ENCODE peak calls at places on chromosome 18, in five cellular contexts. C is K562, N is HepG2, Z is GM12878, W is H1. U is an unnamed sample.

GRCh38 chr18:63063171-63063570 is 256.4 kb downstream of the BCL2 start:
- DNase-seq in Z (no peak), W (no peak), C (no peak), N (no peak), U (no peak)

GRCh38 chr18:77906103-77906502 is 656.5 kb downstream of the GALR1 start:
- DNase-seq in Z (no peak), W (no peak), C (no peak), N (no peak), U (no peak)

GRCh38 chr18:39414009-39414700 is 1848.6 kb upstream of the CELF4 start:
- DNase-seq in N (no peak), C (no peak), W (no peak), Z (no peak), U (peak; percentile 7)

GRCh38 chr18:79518028-79518682 is 122.4 kb downstream of the NFATC1 start:
- DNase-seq in N (no peak), Z (no peak), C (no peak), W (no peak), U (no peak)

GRCh38 chr18:77147418-77147852 is 14.9 kb upstream of the MBP start:
- DNase-seq in Z (no peak), N (no peak), C (no peak), W (no peak), U (no peak)

GRCh38 chr18:50559750-50560680 is at the start of gene MAPK4:
- DNase-seq in N (no peak), Z (no peak), C (peak; percentile 74), W (peak; percentile 64), U (no peak)

GRCh38 chr18:76457475-76457874 is 37.6 kb downstream of the ZNF516 start:
- DNase-seq in W (peak; percentile 23), N (no peak), Z (no peak), C (no peak), U (no peak)

GRCh38 chr18:45617284-45617683 is 2.0 kb downstream of the SLC14A2 start:
- DNase-seq in N (no peak), Z (no peak), W (no peak), C (no peak), U (peak; percentile 42)

GRCh38 chr18:213505-213904 is 54.3 kb downstream of the THOC1 start:
- DNase-seq in C (no peak), Z (no peak), N (no peak), W (no peak), U (no peak)

GRCh38 chr18:35060092-35060491 is 18.9 kb downstream of the MAPRE2 start:
- DNase-seq in N (no peak), C (no peak), Z (no peak), W (no peak), U (no peak)

GRCh38 chr18:66795011-66795410 is 191.1 kb upstream of the CDH19 start:
- DNase-seq in C (no peak), W (no peak), N (no peak), Z (no peak), U (no peak)

GRCh38 chr18:34921811-34922385 is 119.3 kb upstream of the MAPRE2 start:
- DNase-seq in Z (no peak), W (no peak), C (no peak), N (no peak), U (no peak)

GRCh38 chr18:58351776-58352175 is 277.1 kb downstream of the ALPK2 start:
- DNase-seq in C (no peak), W (no peak), N (no peak), Z (no peak), U (no peak)

GRCh38 chr18:35045121-35045520 is 3.9 kb downstream of the MAPRE2 start:
- DNase-seq in C (no peak), Z (no peak), W (no peak), N (no peak), U (no peak)

GRCh38 chr18:51767293-51767692 is 569.8 kb upstream of the MEX3C start:
- DNase-seq in C (no peak), W (no peak), N (no peak), Z (no peak), U (no peak)

GRCh38 chr18:7941533-7941932 is 374.4 kb downstream of the PTPRM start:
- DNase-seq in C (no peak), N (no peak), W (no peak), Z (no peak), U (peak; percentile 83)

GRCh38 chr18:78561757-78562445 is 417.7 kb upstream of the SALL3 start:
- DNase-seq in N (no peak), W (no peak), C (no peak), Z (no peak), U (no peak)

GRCh38 chr18:55136864-55137263 is 177.6 kb upstream of the CCDC68 start:
- DNase-seq in C (no peak), Z (no peak), N (no peak), W (no peak), U (no peak)

GRCh38 chr18:73891572-73892421 is 255.8 kb downstream of the FBXO15 start:
- DNase-seq in W (peak; percentile 77), Z (no peak), C (no peak), N (no peak), U (no peak)
- TF ChIP-seq MAX in W (peak; percentile 96), Z (no peak), C (no peak), N (no peak), U (no peak)

GRCh38 chr18:22005191-22005824 is 164.1 kb upstream of the GATA6 start:
- DNase-seq in W (no peak), Z (no peak), N (no peak), C (no peak), U (no peak)
- TF ChIP-seq HDAC2 in W (no peak), Z (no peak), N (no peak), C (no peak), U (no peak)

DNA sequence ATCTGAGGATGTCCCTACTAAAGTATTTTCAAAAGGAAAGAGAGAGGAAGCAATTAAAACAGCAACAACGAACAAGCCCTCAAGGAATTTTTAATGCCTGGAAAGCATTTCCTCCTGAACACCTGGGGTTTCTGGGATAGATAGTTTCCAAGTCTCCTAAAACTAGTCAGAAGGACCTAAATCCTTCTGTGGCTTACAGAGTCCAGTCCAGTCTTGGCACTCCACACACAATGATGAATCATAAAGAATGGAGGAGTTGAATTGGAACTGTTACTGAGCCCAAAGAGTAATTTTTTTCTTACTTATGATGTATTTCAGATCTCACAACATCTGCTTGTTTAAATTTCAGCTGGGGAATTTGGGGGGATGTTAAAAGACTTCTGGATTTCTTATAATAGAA is 144.6 kb upstream of the SETBP1 start:
- DNase-seq in Z (no peak), N (no peak), C (no peak), W (no peak), U (no peak)
- TF ChIP-seq MAX in Z (no peak), N (no peak), C (no peak), W (no peak), U (no peak)

DNA sequence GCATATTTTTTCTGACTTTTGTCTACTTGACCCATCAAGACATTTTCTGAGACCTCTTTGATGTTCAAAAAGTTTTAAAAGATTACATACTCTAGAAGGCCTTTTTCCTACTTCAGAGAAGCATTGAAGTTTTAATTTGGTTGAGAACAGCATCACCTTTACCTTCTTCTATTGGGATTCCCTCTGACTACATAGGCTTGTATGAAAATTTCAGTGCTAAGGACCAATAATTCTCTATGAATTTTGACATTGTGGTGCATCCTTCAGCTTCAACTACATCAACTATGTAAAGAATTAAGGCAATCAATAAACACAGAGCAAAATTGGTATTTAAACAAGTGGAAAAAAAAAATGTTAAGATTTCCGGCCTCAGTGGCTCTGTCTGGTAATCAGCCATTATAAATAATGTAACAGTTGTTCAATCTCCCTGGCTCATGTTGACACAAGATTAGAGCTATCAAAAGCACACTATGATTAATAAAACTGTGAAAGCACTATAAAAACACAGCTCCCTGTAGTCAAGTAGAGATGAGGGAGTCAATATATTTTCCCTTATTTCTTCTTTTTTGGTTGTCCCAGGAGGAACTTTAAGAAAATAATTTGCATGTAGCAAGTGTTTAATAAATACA is 627.0 kb upstream of the SYT4 start:
- DNase-seq in W (no peak), Z (no peak), C (no peak), N (no peak), U (no peak)
- TF ChIP-seq HDAC2 in W (no peak), Z (no peak), C (no peak), N (no peak), U (no peak)

GRCh38 chr18:31835528-31836138 is 75.0 kb upstream of the SLC25A52 start:
- DNase-seq in Z (no peak), C (no peak), N (no peak), W (no peak), U (no peak)
- TF ChIP-seq MAX in Z (no peak), C (no peak), N (no peak), W (no peak), U (no peak)

DNA sequence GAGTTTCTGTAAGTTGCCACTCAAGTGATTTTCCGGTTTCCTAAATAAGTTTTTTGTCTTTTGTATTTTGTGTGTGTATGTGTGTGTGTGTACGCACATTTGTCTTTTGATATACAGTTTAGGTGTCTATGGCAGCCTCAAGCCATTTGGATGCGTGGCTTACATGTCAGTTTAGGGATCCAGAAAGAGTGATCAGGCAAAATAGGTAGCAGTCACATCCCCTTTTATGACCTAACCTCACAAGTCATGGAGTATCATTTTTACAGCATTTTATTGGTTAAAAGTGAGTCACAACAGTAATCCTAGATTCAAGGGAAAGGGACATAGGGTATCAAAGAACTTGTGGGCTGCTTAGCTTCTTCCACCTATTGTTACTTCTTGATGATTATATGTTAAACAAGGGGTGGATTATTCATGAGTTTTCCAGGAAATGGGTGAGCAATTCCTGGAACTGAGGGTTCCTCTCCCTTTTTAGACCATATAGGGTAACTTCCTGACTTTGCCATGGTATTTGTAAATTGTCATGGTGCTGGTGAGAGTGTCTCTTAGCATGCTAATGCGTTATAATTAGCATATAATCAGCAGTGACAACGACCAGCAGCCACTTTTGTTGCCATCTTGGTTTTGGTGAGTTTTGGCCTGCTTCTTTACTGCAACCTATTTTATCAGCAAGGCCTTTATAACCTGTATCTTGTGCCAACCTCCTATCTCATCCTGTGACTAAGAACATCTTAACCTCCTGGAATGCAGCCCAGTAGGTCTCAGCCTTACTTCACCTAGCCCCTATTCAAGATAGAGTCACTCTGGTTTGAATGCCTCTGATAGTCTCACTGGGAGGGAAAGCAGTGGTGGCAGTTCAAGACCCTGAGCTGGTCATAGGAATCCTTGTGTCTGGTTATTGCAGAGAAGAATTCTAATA is 8.6 kb upstream of the SOCS6 start:
- DNase-seq in Z (no peak), C (no peak), W (no peak), N (no peak), U (no peak)
- TF ChIP-seq HDAC2 in Z (no peak), C (no peak), W (no peak), N (no peak), U (no peak)

GRCh38 chr18:26268454-26268853 is 42.2 kb downstream of the TAF4B start:
- DNase-seq in C (no peak), N (no peak), Z (no peak), W (no peak), U (no peak)
- TF ChIP-seq MAX in C (no peak), N (no peak), Z (no peak), W (no peak), U (no peak)